ENCODE peak calls at places on chromosomes 16 and 17, in six cellular contexts. One of them, this sample, is unnamed.

GRCh38 chr17:62971853-62972252 is 5.8 kb downstream of the TANC2 start:
- DNase-seq in heart right ventricle: no peak
- DNase-seq in small intestine: no peak
- DNase-seq in tibial artery: no peak
- DNase-seq in naive thymus-derived CD8-positive, alpha-beta T cell: no peak
- DNase-seq in T-cell: no peak
- DNase-seq in this sample: no peak

GRCh38 chr17:6556121-6557039 is at the start of gene PITPNM3:
- DNase-seq in heart right ventricle: no peak
- DNase-seq in small intestine: peak; percentile 16
- DNase-seq in tibial artery: no peak
- DNase-seq in naive thymus-derived CD8-positive, alpha-beta T cell: no peak
- DNase-seq in T-cell: no peak
- DNase-seq in this sample: no peak

GRCh38 chr17:43905400-43905984 is 1.8 kb downstream of the MPP2 start:
- DNase-seq in heart right ventricle: no peak
- DNase-seq in small intestine: no peak
- DNase-seq in tibial artery: no peak
- DNase-seq in naive thymus-derived CD8-positive, alpha-beta T cell: no peak
- DNase-seq in T-cell: no peak
- DNase-seq in this sample: no peak

GRCh38 chr17:20133552-20133951 is 124.4 kb downstream of the SPECC1 start:
- DNase-seq in heart right ventricle: no peak
- DNase-seq in small intestine: no peak
- DNase-seq in tibial artery: no peak
- DNase-seq in naive thymus-derived CD8-positive, alpha-beta T cell: no peak
- DNase-seq in T-cell: no peak
- DNase-seq in this sample: no peak

GRCh38 chr17:47763913-47764582 is 31.0 kb downstream of the TBX21 start:
- DNase-seq in heart right ventricle: no peak
- DNase-seq in small intestine: no peak
- DNase-seq in tibial artery: no peak
- DNase-seq in naive thymus-derived CD8-positive, alpha-beta T cell: no peak
- DNase-seq in T-cell: no peak
- DNase-seq in this sample: no peak

GRCh38 chr16:81155769-81156168 is 59.6 kb upstream of the GCSH start:
- DNase-seq in heart right ventricle: no peak
- DNase-seq in small intestine: no peak
- DNase-seq in tibial artery: no peak
- DNase-seq in naive thymus-derived CD8-positive, alpha-beta T cell: no peak
- DNase-seq in T-cell: no peak
- DNase-seq in this sample: no peak

GRCh38 chr17:40490289-40490853 is 11.1 kb downstream of the TNS4 start:
- DNase-seq in heart right ventricle: peak; percentile 40
- DNase-seq in small intestine: no peak
- DNase-seq in tibial artery: peak; percentile 85
- DNase-seq in naive thymus-derived CD8-positive, alpha-beta T cell: no peak
- DNase-seq in T-cell: no peak
- DNase-seq in this sample: peak; percentile 87

GRCh38 chr16:81623365-81624102 is 155.6 kb upstream of the PLCG2 start:
- DNase-seq in heart right ventricle: no peak
- DNase-seq in small intestine: peak; percentile 71
- DNase-seq in tibial artery: no peak
- DNase-seq in naive thymus-derived CD8-positive, alpha-beta T cell: peak; percentile 38
- DNase-seq in T-cell: peak; percentile 57
- DNase-seq in this sample: no peak

GRCh38 chr17:48505788-48506187 is 25.0 kb downstream of the HOXB1 start:
- DNase-seq in heart right ventricle: no peak
- DNase-seq in small intestine: peak; percentile 38
- DNase-seq in tibial artery: no peak
- DNase-seq in naive thymus-derived CD8-positive, alpha-beta T cell: no peak
- DNase-seq in T-cell: peak; percentile 27
- DNase-seq in this sample: no peak

GRCh38 chr17:45022288-45022648 is 29.2 kb downstream of the DCAKD start:
- DNase-seq in heart right ventricle: no peak
- DNase-seq in small intestine: no peak
- DNase-seq in tibial artery: no peak
- DNase-seq in naive thymus-derived CD8-positive, alpha-beta T cell: no peak
- DNase-seq in T-cell: no peak
- DNase-seq in this sample: no peak

GRCh38 chr16:4314532-4315184 is 1.2 kb upstream of the GLIS2 start:
- DNase-seq in heart right ventricle: no peak
- DNase-seq in small intestine: no peak
- DNase-seq in tibial artery: peak; percentile 74
- DNase-seq in naive thymus-derived CD8-positive, alpha-beta T cell: no peak
- DNase-seq in T-cell: no peak
- DNase-seq in this sample: peak; percentile 89

GRCh38 chr16:10601444-10602401 is 21.3 kb upstream of the EMP2 start:
- DNase-seq in heart right ventricle: peak; percentile 56
- DNase-seq in small intestine: peak; percentile 75
- DNase-seq in tibial artery: no peak
- DNase-seq in naive thymus-derived CD8-positive, alpha-beta T cell: no peak
- DNase-seq in T-cell: no peak
- DNase-seq in this sample: no peak

GRCh38 chr17:2906907-2907306 is 110.7 kb downstream of the RAP1GAP2 start:
- DNase-seq in heart right ventricle: no peak
- DNase-seq in small intestine: no peak
- DNase-seq in tibial artery: no peak
- DNase-seq in naive thymus-derived CD8-positive, alpha-beta T cell: no peak
- DNase-seq in T-cell: no peak
- DNase-seq in this sample: no peak

GRCh38 chr17:76909971-76910760 is 42.0 kb downstream of the MGAT5B start:
- DNase-seq in heart right ventricle: peak; percentile 38
- DNase-seq in small intestine: peak; percentile 8
- DNase-seq in tibial artery: no peak
- DNase-seq in naive thymus-derived CD8-positive, alpha-beta T cell: peak; percentile 30
- DNase-seq in T-cell: peak; percentile 19
- DNase-seq in this sample: no peak

GRCh38 chr17:1078831-1079561 is 82.1 kb downstream of the TIMM22 start:
- DNase-seq in heart right ventricle: peak; percentile 62
- DNase-seq in small intestine: no peak
- DNase-seq in tibial artery: no peak
- DNase-seq in naive thymus-derived CD8-positive, alpha-beta T cell: no peak
- DNase-seq in T-cell: no peak
- DNase-seq in this sample: no peak